ENCODE peak calls at places on chromosomes 6 and 20, in nine cellular contexts. Z, E, F, U, S, M, C, Q and D are unnamed samples.

GRCh38 chr6:114144887-114145851 is 174.2 kb upstream of the HDAC2 start:
- DNase-seq in C (no peak), E (no peak), Z (no peak), F (no peak), M (no peak), Q (peak), U (no peak), S (no peak), D (no peak)

GRCh38 chr6:14851286-14851685 is 394.6 kb upstream of the JARID2 start:
- DNase-seq in S (peak), C (no peak), Z (no peak), Q (no peak), M (no peak), E (no peak), F (peak), U (no peak), D (no peak)

GRCh38 chr20:2451422-2451821 is 19.2 kb downstream of the SNRPB start:
- DNase-seq in C (no peak), U (no peak), Q (no peak), S (no peak), M (no peak), Z (peak), E (no peak), F (no peak), D (no peak)

GRCh38 chr6:158031445-158032353 is 50.0 kb downstream of the SYNJ2 start:
- DNase-seq in Z (no peak), Q (no peak), F (peak), M (peak), E (peak), U (peak), C (peak), S (peak), D (no peak)

GRCh38 chr20:49610701-49611538 is 43.0 kb upstream of the PTGIS start:
- DNase-seq in C (peak), M (peak), S (peak), U (peak), Z (peak), E (peak), F (no peak), Q (peak), D (peak)

GRCh38 chr6:30149234-30149633 is 11.8 kb downstream of the TRIM10 start:
- DNase-seq in Z (no peak), U (no peak), Q (no peak), S (no peak), F (no peak), C (no peak), M (no peak), E (no peak), D (no peak)

GRCh38 chr6:32854376-32855178 is 585 bp downstream of the PSMB9 start:
- DNase-seq in F (peak), Z (peak), Q (no peak), M (peak), E (peak), U (no peak), C (peak), S (peak), D (no peak)

GRCh38 chr6:64672131-64672530 is 1034.9 kb downstream of the EYS start:
- DNase-seq in Q (no peak), Z (no peak), S (no peak), M (no peak), C (no peak), E (peak), U (no peak), F (no peak), D (no peak)

GRCh38 chr6:50062051-50062450 is 12.3 kb upstream of the DEFB112 start:
- DNase-seq in U (no peak), E (no peak), F (peak), Q (peak), C (no peak), M (no peak), Z (peak), S (no peak), D (no peak)

GRCh38 chr6:80728830-80729229 is 622.4 kb downstream of the BCKDHB start:
- DNase-seq in Q (no peak), Z (no peak), U (no peak), F (no peak), C (no peak), E (no peak), S (no peak), M (no peak), D (no peak)

GRCh38 chr6:148323344-148323743 is 19.3 kb upstream of the SASH1 start:
- DNase-seq in C (no peak), S (peak), E (peak), U (peak), M (no peak), Z (no peak), Q (peak), F (peak), D (no peak)

GRCh38 chr20:32285621-32286334 is 8.3 kb downstream of the KIF3B start:
- DNase-seq in E (no peak), U (peak), M (no peak), S (peak), F (peak), C (no peak), Z (no peak), Q (no peak), D (no peak)

GRCh38 chr6:10138917-10139316 is 276.0 kb downstream of the TFAP2A start:
- DNase-seq in E (no peak), Q (no peak), C (no peak), M (no peak), Z (peak), F (peak), S (peak), U (peak), D (no peak)

GRCh38 chr6:10112871-10113584 is 301.8 kb downstream of the TFAP2A start:
- DNase-seq in F (no peak), U (no peak), S (no peak), Q (peak), E (no peak), Z (no peak), C (no peak), M (no peak), D (no peak)

GRCh38 chr6:2565499-2565898 is 185.2 kb downstream of the MYLK4 start:
- DNase-seq in S (no peak), U (no peak), E (no peak), M (no peak), Z (no peak), C (no peak), Q (no peak), F (no peak), D (no peak)

GRCh38 chr6:53313784-53314382 is 34.9 kb downstream of the ELOVL5 start:
- DNase-seq in Z (peak), U (peak), M (no peak), S (peak), E (peak), C (peak), F (peak), Q (no peak), D (no peak)

GRCh38 chr6:40810176-40810575 is 223.0 kb upstream of the LRFN2 start:
- DNase-seq in F (no peak), Z (peak), S (no peak), E (no peak), M (no peak), U (peak), Q (no peak), C (no peak), D (no peak)

GRCh38 chr6:32752580-32752979 is 10.8 kb downstream of the HLA-DQB2 start:
- DNase-seq in S (no peak), E (peak), Z (peak), F (no peak), M (no peak), Q (no peak), U (no peak), C (no peak), D (no peak)

GRCh38 chr6:27891300-27891913 is 20.8 kb downstream of the OR2B2 start:
- DNase-seq in C (no peak), F (no peak), E (no peak), S (no peak), Z (no peak), Q (no peak), M (no peak), U (no peak), D (no peak)

GRCh38 chr6:81894788-81895221 is 142.3 kb upstream of the TENT5A start:
- DNase-seq in Z (no peak), E (peak), S (peak), F (peak), M (no peak), U (peak), C (peak), Q (peak), D (no peak)

GRCh38 chr20:528923-529594 is 14.5 kb downstream of the CSNK2A1 start:
- DNase-seq in M (no peak), Q (no peak), C (peak), E (peak), S (peak), Z (peak), F (peak), U (peak), D (no peak)

GRCh38 chr20:48957521-48957920 is 36.0 kb downstream of the ARFGEF2 start:
- DNase-seq in S (peak), U (no peak), C (no peak), M (no peak), E (peak), F (no peak), Z (no peak), Q (no peak), D (no peak)

GRCh38 chr20:3933126-3933684 is 44.0 kb downstream of the PANK2 start:
- DNase-seq in M (no peak), Q (no peak), Z (no peak), F (no peak), E (no peak), U (no peak), S (peak), C (no peak), D (no peak)

GRCh38 chr6:99341862-99342455 is 7.5 kb downstream of the FAXC start:
- DNase-seq in S (peak), Z (no peak), U (no peak), E (no peak), F (no peak), C (no peak), Q (no peak), M (no peak), D (no peak)

DNA sequence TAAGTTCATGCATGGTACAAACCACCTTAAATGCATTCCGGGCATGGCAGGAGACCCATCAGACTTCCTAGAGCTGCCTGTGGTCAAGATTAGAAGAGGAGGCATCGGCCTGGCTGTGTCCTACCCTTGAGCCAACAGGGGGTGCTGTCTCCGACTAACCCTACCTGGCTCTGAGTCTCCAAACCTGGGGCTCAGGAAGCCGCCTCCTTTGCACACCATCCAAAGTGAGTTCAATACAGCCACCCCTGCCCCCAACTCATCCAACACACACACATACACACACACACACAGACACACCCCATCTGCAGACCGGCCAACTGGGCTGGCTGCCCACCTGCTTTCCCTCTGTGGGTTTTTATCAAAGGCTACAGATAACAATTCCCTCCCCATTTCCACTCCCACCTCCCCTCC is 77.0 kb downstream of the JPH2 start:
- DNase-seq in F (no peak), S (no peak), Q (peak), Z (no peak), M (no peak), U (no peak), C (no peak), E (peak), D (no peak)
- TF ChIP-seq CTCF in F (peak), S (peak), Q (peak), Z (peak), M (no peak), U (peak), C (peak), E (peak), D (no peak)

GRCh38 chr20:51022803-51023616 is at the start of gene KCNG1:
- DNase-seq in E (peak), U (peak), C (peak), F (peak), Q (peak), M (peak), S (peak), Z (peak), D (no peak)
- TF ChIP-seq CTCF in E (no peak), U (peak), C (no peak), F (no peak), Q (peak), M (no peak), S (no peak), Z (no peak), D (no peak)

DNA sequence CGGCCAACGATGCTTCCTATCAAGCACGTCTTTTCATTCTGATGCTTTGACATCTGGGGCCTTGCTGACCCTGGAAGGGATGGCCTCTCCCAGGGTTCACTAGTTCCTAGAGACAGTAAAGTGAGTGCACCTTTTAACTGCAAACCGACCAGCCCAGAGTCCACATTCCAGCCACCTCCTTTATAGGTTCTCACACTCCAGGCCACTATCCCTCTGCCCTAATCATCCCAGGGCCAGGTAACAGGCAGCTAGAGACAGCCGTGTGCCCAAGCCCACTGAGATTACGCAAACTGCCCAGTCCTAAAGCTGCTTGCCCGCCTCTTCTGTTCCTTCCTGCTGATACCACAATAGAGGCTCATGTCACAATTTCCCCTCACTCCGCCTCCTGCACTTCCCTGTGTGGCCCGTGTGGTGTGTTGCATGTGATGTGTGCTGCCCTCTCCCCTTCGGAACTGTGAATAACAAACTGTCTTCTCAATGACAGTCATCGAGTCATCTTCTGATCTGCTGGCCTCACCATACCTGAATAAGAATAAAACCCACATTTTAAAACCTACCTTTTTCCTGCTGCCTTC is 123.7 kb upstream of the EXOC2 start:
- DNase-seq in S (no peak), E (no peak), Z (no peak), U (no peak), Q (no peak), M (no peak), C (no peak), F (no peak), D (no peak)
- TF ChIP-seq CTCF in S (no peak), E (no peak), Z (no peak), U (no peak), Q (no peak), M (no peak), C (no peak), F (no peak), D (no peak)

DNA sequence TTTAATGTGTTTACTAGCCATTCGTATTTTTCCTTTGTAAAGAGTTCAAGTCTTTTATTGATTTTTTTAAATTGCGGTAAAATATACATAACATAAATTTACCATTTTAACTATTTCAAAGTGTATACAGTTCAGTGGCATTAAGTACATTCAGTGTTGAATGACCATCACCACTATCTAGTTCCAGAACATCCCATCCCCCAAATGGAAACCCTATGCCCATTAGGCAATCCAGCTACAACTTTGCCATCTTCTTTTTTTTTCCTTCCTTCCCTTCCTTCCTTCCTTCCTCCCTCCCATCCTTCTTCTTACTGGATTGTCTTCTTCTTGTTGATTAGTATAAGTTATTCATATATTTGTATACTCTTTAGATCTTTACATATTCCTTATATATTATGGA is 8.6 kb downstream of the LPIN3 start:
- DNase-seq in F (no peak), Q (no peak), C (no peak), Z (no peak), S (no peak), U (no peak), E (no peak), M (no peak), D (no peak)
- TF ChIP-seq CTCF in F (no peak), Q (no peak), C (no peak), Z (no peak), S (no peak), U (no peak), E (no peak), M (no peak), D (no peak)

GRCh38 chr20:22453244-22454080 is 130.9 kb downstream of the FOXA2 start:
- DNase-seq in Z (peak), Q (peak), S (peak), E (peak), F (no peak), M (no peak), U (no peak), C (no peak), D (no peak)
- TF ChIP-seq CTCF in Z (peak), Q (peak), S (peak), E (peak), F (peak), M (peak), U (peak), C (peak), D (peak)

GRCh38 chr6:133130863-133131262 is 110.3 kb upstream of the EYA4 start:
- DNase-seq in E (peak), C (peak), Z (peak), M (peak), F (peak), U (no peak), Q (no peak), S (peak), D (no peak)
- TF ChIP-seq CTCF in E (no peak), C (no peak), Z (no peak), M (no peak), F (peak), U (no peak), Q (no peak), S (no peak), D (no peak)

GRCh38 chr6:45900808-45901752 is 114.6 kb downstream of the CLIC5 start:
- DNase-seq in F (no peak), U (peak), Q (peak), Z (peak), S (peak), E (peak), M (no peak), C (peak), D (no peak)
- TF ChIP-seq CTCF in F (no peak), U (no peak), Q (no peak), Z (no peak), S (no peak), E (no peak), M (no peak), C (no peak), D (no peak)

GRCh38 chr20:50720582-50720981 is 10.8 kb upstream of the PARD6B start:
- DNase-seq in M (no peak), U (no peak), S (no peak), C (no peak), Z (no peak), F (no peak), Q (no peak), E (no peak), D (no peak)

GRCh38 chr20:50717312-50717711 is 14.1 kb upstream of the PARD6B start:
- DNase-seq in M (no peak), S (no peak), C (no peak), U (no peak), E (no peak), Z (no peak), F (no peak), Q (no peak), D (no peak)

GRCh38 chr20:50719328-50719727 is 12.1 kb upstream of the PARD6B start:
- DNase-seq in S (no peak), M (no peak), E (no peak), C (no peak), Z (no peak), U (no peak), Q (no peak), F (no peak), D (no peak)

GRCh38 chr20:50716518-50716917 is 14.9 kb upstream of the PARD6B start:
- DNase-seq in S (no peak), C (no peak), Q (no peak), E (no peak), Z (no peak), F (no peak), U (no peak), M (no peak), D (no peak)

DNA sequence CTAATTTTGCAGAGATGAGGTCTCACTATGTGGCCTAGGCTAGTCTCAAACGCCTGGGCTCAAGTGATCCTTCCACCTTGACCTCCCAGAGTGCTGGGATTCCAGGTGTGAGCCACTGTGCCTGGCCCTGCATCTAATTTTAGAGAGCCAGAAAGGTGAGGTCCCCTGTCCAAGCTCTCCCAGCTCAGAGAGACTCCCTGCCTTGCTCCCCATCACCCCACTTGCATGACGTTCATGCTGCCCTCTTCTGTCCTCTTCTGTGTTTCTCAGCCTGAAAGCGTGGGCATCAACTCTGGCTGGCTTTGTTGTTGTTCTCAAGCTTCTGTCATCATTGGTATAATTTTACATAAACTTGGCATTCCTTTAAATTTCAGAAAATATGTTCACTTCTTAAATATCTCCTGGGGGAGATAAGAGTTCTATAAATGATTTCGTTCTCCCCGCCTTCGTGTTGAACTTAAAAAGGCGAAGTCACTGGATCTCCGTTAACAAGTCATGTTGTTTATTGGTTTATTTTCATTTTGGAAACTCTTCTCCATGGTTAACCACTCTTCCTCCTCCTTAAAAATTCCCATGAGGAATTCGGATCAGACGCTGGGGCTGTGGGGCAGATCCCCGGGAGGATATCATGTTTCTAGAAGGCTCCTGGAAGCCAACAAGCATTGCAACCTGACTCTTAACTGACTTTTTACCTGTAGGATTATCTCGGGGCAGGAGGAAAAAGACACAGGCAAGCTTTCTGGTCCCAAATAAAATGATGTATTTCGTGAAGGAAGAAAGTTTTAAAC is 13.2 kb upstream of the PARD6B start:
- DNase-seq in M (no peak), C (no peak), Z (no peak), Q (no peak), F (no peak), E (no peak), U (no peak), S (peak), D (no peak)
- TF ChIP-seq CTCF in M (no peak), C (no peak), Z (no peak), Q (peak), F (peak), E (peak), U (peak), S (no peak), D (no peak)

GRCh38 chr6:103672169-103672568 is 1187.5 kb downstream of the HACE1 start:
- DNase-seq in F (no peak), Z (peak), M (no peak), S (no peak), Q (peak), U (no peak), E (no peak), C (peak), D (no peak)
- TF ChIP-seq CTCF in F (no peak), Z (peak), M (no peak), S (no peak), Q (peak), U (peak), E (no peak), C (peak), D (peak)